ENCODE peak calls at places on chromosomes 1 and 21, in nine cellular contexts. A is BE2C; F is DND-41; G is A673; X is IMR-90; I is naive thymus-derived CD4-positive, alpha-beta T cell; Y is left lung; O is SK-N-SH; Z is HepG2. N is an unnamed sample. For H3K4me1, the result is how much of the 10 kb centered on the place peaks cover.

GRCh38 chr1:40582121-40582520 is 50.7 kb downstream of the ZNF684 start:
- DNase-seq in A (no peak), X (no peak), F (no peak), G (no peak), I (no peak), Y (no peak), Z (no peak), O (no peak), N (no peak)

GRCh38 chr1:63024132-63024531 is 240.2 kb downstream of the ATG4C start:
- DNase-seq in Z (no peak), I (no peak), X (peak), A (no peak), Y (no peak), O (no peak), G (peak), F (no peak), N (no peak)

GRCh38 chr1:197374428-197374827 is 106.4 kb downstream of the CRB1 start:
- DNase-seq in X (no peak), G (no peak), A (no peak), F (no peak), O (no peak), I (no peak), Y (no peak), Z (no peak), N (no peak)

GRCh38 chr1:32363713-32364112 is 1.4 kb downstream of the TSSK3 start:
- DNase-seq in O (no peak), Y (no peak), X (no peak), A (no peak), I (no peak), G (no peak), Z (no peak), F (no peak), N (no peak)

GRCh38 chr1:67339623-67340343 is 32.1 kb downstream of the IL12RB2 start:
- DNase-seq in X (peak), A (no peak), G (no peak), Z (no peak), F (no peak), I (no peak), Y (no peak), O (no peak), N (no peak)

GRCh38 chr1:212916395-212917133 is 33.8 kb upstream of the VASH2 start:
- DNase-seq in Z (peak), Y (peak), O (no peak), F (no peak), G (peak), I (no peak), A (peak), X (peak), N (no peak)

GRCh38 chr1:1349256-1350012 is at the start of gene DVL1:
- DNase-seq in G (peak), F (peak), X (peak), Z (no peak), O (peak), A (peak), I (peak), Y (peak), N (peak)

GRCh38 chr1:47684964-47685762 is 247.3 kb downstream of the FOXD2 start:
- DNase-seq in Z (no peak), X (no peak), Y (no peak), G (no peak), A (no peak), I (no peak), F (no peak), O (peak), N (peak)

GRCh38 chr21:19541612-19542011 is 1138.0 kb upstream of the TMPRSS15 start:
- DNase-seq in Z (peak), X (no peak), F (no peak), I (no peak), Y (no peak), O (no peak), G (no peak), A (no peak), N (no peak)

GRCh38 chr1:226104671-226105121 is 42.2 kb downstream of the H3-3A start:
- DNase-seq in Z (no peak), F (no peak), G (peak), A (no peak), O (no peak), X (peak), Y (no peak), I (no peak), N (no peak)

GRCh38 chr1:203669739-203670138 is 43.1 kb downstream of the ATP2B4 start:
- DNase-seq in A (no peak), X (peak), Z (peak), F (no peak), O (no peak), I (no peak), Y (no peak), G (no peak), N (peak)
- H3K4me1 ChIP-seq in A (under half), X (half or more), Z (under half), F (half or more), O (under half), I (under half), Y (half or more), G (under half), N (half or more)

GRCh38 chr21:45969921-45970673 is 11.5 kb upstream of the COL6A1 start:
- DNase-seq in O (no peak), F (no peak), X (no peak), G (no peak), A (no peak), Y (no peak), Z (no peak), I (no peak), N (no peak)
- H3K4me1 ChIP-seq in O (half or more), F (under half), X (under half), G (under half), A (under half), Y (under half), Z (under half), I (under half), N (under half)

DNA sequence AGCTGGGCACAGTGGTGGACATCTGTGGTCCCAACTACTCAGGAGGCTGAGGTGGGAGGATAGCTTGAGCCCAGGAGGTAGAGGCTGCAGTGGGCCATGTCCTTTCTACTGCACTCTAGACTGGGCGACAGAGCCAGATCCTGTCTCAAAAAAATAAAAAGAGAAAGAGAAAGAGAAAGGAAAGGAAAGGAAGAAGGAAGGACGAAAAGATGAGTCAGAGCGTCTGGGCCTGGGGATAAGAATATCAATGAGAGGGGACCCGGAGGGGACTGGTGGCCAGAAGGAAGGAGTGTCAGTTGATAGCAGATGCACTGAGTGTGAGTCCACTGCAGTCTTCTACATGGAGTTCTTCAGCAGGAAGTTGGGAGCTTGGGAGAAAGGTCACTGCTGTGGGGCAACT is 75.6 kb downstream of the SYT6 start:
- DNase-seq in Z (no peak), X (no peak), F (no peak), G (no peak), O (no peak), A (no peak), Y (no peak), I (no peak), N (no peak)
- H3K4me1 ChIP-seq in Z (under half), X (under half), F (under half), G (under half), O (under half), A (under half), Y (under half), I (under half), N (under half)

GRCh38 chr21:41348434-41348833 is 13.4 kb upstream of the MX2 start:
- DNase-seq in G (no peak), I (no peak), O (no peak), A (no peak), F (no peak), Z (no peak), Y (no peak), X (no peak), N (no peak)
- H3K4me1 ChIP-seq in G (under half), I (under half), O (under half), A (under half), F (under half), Z (under half), Y (under half), X (under half), N (under half)

DNA sequence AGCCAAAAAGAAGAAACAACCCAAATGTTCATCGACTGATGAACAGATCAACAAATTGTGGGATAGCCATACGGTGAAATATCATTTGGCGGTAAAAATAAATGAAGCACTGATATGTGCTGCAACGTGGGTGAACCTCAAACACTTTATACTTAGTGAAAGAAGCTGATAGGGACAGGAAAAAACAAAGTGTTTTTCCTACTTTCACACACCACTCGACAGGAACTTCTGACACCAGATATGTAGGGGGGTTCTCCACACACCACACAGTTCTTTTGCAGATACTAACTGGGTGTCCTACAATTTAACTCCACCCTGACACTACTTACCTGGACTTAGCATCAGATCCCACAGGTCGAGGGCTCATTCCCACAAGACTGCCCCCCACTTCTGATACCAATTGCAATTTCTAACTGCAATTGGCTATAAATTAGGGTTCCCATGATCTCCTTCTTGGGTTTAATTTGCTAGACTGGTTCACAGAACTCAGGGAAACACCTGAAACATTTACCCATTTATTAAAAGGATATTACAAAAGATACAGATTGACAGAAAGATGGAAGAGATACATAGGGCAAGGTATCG is 35.7 kb upstream of the ZNF326 start:
- DNase-seq in Z (no peak), Y (no peak), I (no peak), X (no peak), G (no peak), F (no peak), O (no peak), A (no peak), N (no peak)
- H3K4me1 ChIP-seq in Z (under half), Y (under half), I (under half), X (under half), G (under half), F (half or more), O (under half), A (under half), N (under half)